ENCODE peak calls at places on chromosomes 12 and 14, in four cellular contexts. W is uterus, C is tibial nerve, J is adrenal gland. U is an unnamed sample.

GRCh38 chr14:85580536-85581165 is 50.7 kb downstream of the FLRT2 start:
- DNase-seq in C (no peak), J (no peak), W (no peak), U (no peak)

GRCh38 chr12:123532808-123533649 is 490 bp downstream of the RILPL1 start:
- DNase-seq in C (peak; percentile 22), W (no peak), J (peak; percentile 88), U (peak; percentile 36)

GRCh38 chr12:94535614-94535932 is 75.9 kb upstream of the CEP83 start:
- DNase-seq in C (no peak), W (no peak), J (no peak), U (no peak)

GRCh38 chr12:94743174-94743573 is 92.8 kb upstream of the TMCC3 start:
- DNase-seq in C (no peak), J (no peak), W (no peak), U (no peak)

GRCh38 chr14:55125403-55125802 is 3.6 kb upstream of the LGALS3 start:
- DNase-seq in J (no peak), W (no peak), C (no peak), U (peak; percentile 38)

GRCh38 chr12:111482464-111482863 is 76.7 kb downstream of the SH2B3 start:
- DNase-seq in W (no peak), J (no peak), C (no peak), U (no peak)

GRCh38 chr14:69333791-69334337 is 64.2 kb downstream of the ERH start:
- DNase-seq in W (no peak), C (no peak), J (no peak), U (no peak)

GRCh38 chr12:131364903-131365820 is 345.7 kb upstream of the SFSWAP start:
- DNase-seq in C (no peak), J (no peak), W (peak; percentile 63), U (no peak)

DNA sequence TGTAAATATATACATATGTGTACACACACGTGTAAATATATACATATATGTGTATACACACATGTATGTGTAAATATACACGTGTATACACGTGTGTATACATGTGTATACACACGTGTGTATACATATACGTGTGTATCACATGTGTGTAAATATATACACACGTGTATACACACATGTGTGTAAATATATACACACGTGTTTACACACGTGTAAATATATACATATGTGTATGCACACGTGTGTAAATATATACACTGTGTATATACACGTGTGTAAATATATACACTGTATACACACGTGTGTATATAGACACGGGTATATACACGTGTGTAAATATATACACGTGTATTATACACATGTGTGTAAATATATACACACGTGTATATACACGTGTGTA is 71.7 kb downstream of the RPAP3 start:
- DNase-seq in J (no peak), C (no peak), W (no peak), U (no peak)
- TF ChIP-seq CTCF in J (no peak), C (no peak), W (no peak), U (no peak)

DNA sequence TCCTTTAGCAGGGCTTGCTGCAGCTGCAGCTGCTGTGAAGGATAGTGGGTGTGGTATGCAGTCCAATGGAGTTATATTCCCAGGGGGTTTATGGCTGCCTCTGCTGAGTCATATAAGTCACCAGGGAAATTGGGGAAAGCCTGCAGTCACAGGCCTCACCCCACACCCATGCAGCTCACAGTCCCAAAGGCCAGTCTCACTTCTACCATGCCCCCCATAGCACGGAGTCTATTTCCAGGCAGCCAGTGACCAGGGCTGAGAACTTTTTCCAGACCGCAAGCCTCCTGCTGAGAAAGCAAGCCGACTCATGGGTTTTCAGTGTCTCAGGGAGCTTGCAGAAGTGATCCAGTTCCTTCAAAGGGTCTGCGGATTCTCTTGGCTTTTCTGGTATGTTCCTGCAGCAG is 322.4 kb upstream of the CLEC14A start:
- DNase-seq in W (no peak), J (no peak), C (no peak), U (no peak)
- TF ChIP-seq POLR2A in W (no peak), J (no peak), C (no peak), U (no peak)

DNA sequence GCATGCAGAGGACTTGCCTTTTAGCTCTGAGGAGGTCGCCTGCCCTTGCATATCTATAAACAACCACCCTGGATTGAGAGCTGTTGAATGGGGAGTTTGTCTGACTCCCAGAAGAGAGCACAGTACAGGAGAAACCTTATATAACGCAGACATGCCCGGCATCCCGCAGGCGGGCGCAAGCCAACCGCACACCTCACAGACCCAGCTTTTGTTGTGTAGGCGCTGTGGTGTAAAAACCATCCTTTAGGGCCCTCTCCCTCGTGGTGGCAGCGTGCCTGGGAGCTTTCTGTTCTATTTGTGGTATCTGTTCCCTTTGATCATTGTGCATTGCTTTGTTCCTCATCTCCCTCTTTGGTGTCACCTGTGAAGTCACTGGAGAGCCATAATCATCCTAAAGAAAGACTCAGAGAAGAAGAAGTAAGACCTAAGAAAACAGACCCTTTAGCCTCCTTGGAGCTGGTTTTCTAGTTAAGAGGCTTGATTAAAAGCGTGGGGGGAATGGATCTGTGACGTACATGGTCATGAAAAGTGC is 77.7 kb downstream of the ETV6 start:
- DNase-seq in J (no peak), W (no peak), C (no peak), U (no peak)
- H3K27ac ChIP-seq in J (no peak overlapping the region), W (no peak overlapping the region), C (no peak overlapping the region), U (no peak overlapping the region)

DNA sequence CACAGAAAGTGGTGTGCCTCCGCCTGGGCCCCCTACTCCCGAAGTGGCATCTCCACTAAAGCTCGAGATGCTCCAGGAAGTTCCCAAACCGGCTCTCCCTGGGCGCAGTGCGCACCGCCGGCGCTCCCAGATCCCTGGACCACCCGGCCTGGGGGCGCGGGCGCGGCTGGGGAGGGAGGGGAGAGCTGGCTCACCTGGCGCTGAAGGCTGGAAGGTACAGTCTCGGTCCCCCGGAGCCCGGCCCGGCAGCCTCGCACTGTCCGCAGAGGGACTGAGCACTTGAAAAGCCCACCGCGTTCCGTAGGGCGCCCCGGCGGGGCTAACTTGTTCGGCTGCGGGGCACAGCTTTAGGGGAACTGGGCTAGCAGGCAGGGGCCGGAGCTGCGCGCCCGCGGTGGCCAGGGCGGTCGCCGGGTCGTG is 558 bp downstream of the DBX2 start:
- DNase-seq in C (no peak), J (no peak), W (no peak), U (no peak)
- TF ChIP-seq CTCF in C (no peak), J (no peak), W (no peak), U (no peak)

GRCh38 chr12:22641353-22642053 is 16.5 kb downstream of the ETNK1 start:
- DNase-seq in C (no peak), J (no peak), W (no peak), U (no peak)
- TF ChIP-seq POLR2A in C (no peak), J (no peak), W (no peak), U (no peak)

GRCh38 chr12:79019672-79020071 is 155.1 kb downstream of the SYT1 start:
- DNase-seq in J (no peak), C (no peak), W (no peak), U (no peak)
- H3K27ac ChIP-seq in J (no peak overlapping the region), C (no peak overlapping the region), W (no peak overlapping the region), U (no peak overlapping the region)

GRCh38 chr14:64515053-64515452 is 10.5 kb downstream of the ZBTB1 start:
- DNase-seq in C (no peak), W (no peak), J (no peak), U (no peak)
- TF ChIP-seq CTCF in C (no peak), W (no peak), J (no peak), U (no peak)

GRCh38 chr14:21087294-21088091 is 11.0 kb downstream of the ZNF219 start:
- DNase-seq in W (no peak), J (peak; percentile 41), C (no peak), U (no peak)
- TF ChIP-seq POLR2A in W (no peak), J (no peak), C (no peak), U (no peak)

GRCh38 chr12:127078577-127079350 is 1188.2 kb upstream of the TMEM132C start:
- DNase-seq in J (no peak), W (no peak), C (no peak), U (no peak)

GRCh38 chr12:127079636-127080035 is 1187.3 kb upstream of the TMEM132C start:
- DNase-seq in C (no peak), J (no peak), W (no peak), U (no peak)

GRCh38 chr12:127081058-127081457 is 1185.9 kb upstream of the TMEM132C start:
- DNase-seq in J (no peak), C (no peak), W (no peak), U (no peak)

GRCh38 chr12:127077262-127078045 is 1189.5 kb upstream of the TMEM132C start:
- DNase-seq in W (no peak), C (no peak), J (no peak), U (no peak)

GRCh38 chr12:127083028-127083949 is 1183.7 kb upstream of the TMEM132C start:
- DNase-seq in W (peak; percentile 14), J (no peak), C (peak; percentile 6), U (no peak)
- H3K27ac ChIP-seq in W (peak overlapping the region; percentile 50), J (no peak overlapping the region), C (peak overlapping the region; percentile 26), U (no peak overlapping the region)

DNA sequence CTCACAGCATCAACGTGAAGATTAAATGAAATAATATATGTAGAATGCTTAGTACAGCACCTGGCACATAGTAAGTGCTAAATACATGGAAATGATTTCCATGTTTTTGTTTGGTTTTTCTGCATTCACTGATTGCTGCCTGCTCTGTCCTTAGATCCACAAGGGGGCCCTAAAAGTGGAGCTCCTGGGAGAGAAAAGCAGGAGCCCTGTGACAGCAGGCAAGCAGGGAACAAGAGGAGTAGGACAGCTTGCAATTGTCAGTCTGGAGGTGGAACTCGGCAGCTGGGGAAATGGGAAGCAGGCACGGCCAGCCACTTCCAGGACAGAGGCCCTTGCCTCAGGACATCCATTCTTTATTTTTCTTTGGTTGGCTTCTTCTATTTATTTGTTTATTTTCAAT is 292.9 kb downstream of the BMP4 start:
- DNase-seq in W (no peak), C (no peak), J (no peak), U (peak; percentile 18)
- TF ChIP-seq CTCF in W (no peak), C (no peak), J (peak; percentile 14), U (no peak)